ENCODE peak calls at places on chromosomes 6 and 20, in six cellular contexts. P is sciatic nerve, N is AG10803, K is glutamatergic neuron, A is lung, Y is tibial artery. C is an unnamed sample.

GRCh38 chr6:160069050-160069454 is 52.6 kb upstream of the SLC22A1 start:
- DNase-seq in A (no peak), N (no peak), Y (no peak), K (no peak), P (no peak), C (no peak)

GRCh38 chr6:25298508-25298834 is 19.3 kb downstream of the CARMIL1 start:
- DNase-seq in P (no peak), K (no peak), A (no peak), Y (no peak), N (no peak), C (no peak)

GRCh38 chr6:33746651-33747100 is at the start of gene IP6K3:
- DNase-seq in Y (no peak), A (no peak), P (no peak), N (no peak), K (peak; percentile 48), C (no peak)

GRCh38 chr6:52697903-52698302 is 27.0 kb downstream of the TMEM14A start:
- DNase-seq in N (no peak), A (no peak), Y (no peak), P (no peak), K (no peak), C (no peak)

GRCh38 chr6:101083533-101084172 is 202.5 kb upstream of the ASCC3 start:
- DNase-seq in Y (no peak), P (no peak), K (no peak), A (no peak), N (peak; percentile 74), C (no peak)

GRCh38 chr20:9374068-9374467 is 140.3 kb upstream of the LAMP5 start:
- DNase-seq in N (no peak), A (no peak), K (no peak), Y (no peak), P (no peak), C (no peak)

GRCh38 chr20:46058656-46059281 is 29.8 kb downstream of the SLC12A5 start:
- DNase-seq in N (no peak), Y (no peak), P (no peak), A (no peak), K (peak; percentile 71), C (no peak)

GRCh38 chr20:58155148-58155925 is 73.1 kb downstream of the ANKRD60 start:
- DNase-seq in A (no peak), K (no peak), Y (no peak), P (no peak), N (no peak), C (no peak)

GRCh38 chr6:38713812-38714211 is 1.3 kb upstream of the DNAH8 start:
- DNase-seq in P (no peak), Y (no peak), A (no peak), N (peak; percentile 3), K (no peak), C (peak; percentile 55)

GRCh38 chr6:137102050-137102848 is 57.5 kb upstream of the IL20RA start:
- DNase-seq in Y (no peak), K (no peak), A (no peak), N (no peak), P (no peak), C (no peak)

GRCh38 chr6:155352812-155353211 is 38.5 kb upstream of the TFB1M start:
- DNase-seq in K (no peak), P (no peak), Y (no peak), A (no peak), N (peak; percentile 83), C (no peak)

GRCh38 chr20:53657732-53658131 is 64.1 kb upstream of the ZNF217 start:
- DNase-seq in A (no peak), K (no peak), P (no peak), N (no peak), Y (no peak), C (no peak)

GRCh38 chr20:11867286-11867921 is 50.3 kb upstream of the BTBD3 start:
- DNase-seq in K (no peak), N (peak; percentile 5), A (no peak), P (no peak), Y (no peak), C (no peak)

GRCh38 chr6:22828179-22829062 is 259.1 kb downstream of the HDGFL1 start:
- DNase-seq in Y (no peak), K (no peak), N (peak; percentile 97), A (peak; percentile 43), P (no peak), C (no peak)

GRCh38 chr20:11902264-11902663 is 15.4 kb upstream of the BTBD3 start:
- DNase-seq in K (no peak), N (peak; percentile 76), P (no peak), Y (no peak), A (no peak), C (no peak)

GRCh38 chr6:107641500-107641931 is 151.6 kb downstream of the SOBP start:
- DNase-seq in N (no peak), A (peak; percentile 71), P (no peak), Y (no peak), K (no peak), C (no peak)

GRCh38 chr6:4941782-4942672 is 61.8 kb downstream of the RPP40 start:
- DNase-seq in A (peak; percentile 46), N (peak; percentile 97), P (no peak), K (no peak), Y (no peak), C (peak; percentile 54)

GRCh38 chr6:1386310-1386709 is 3.1 kb upstream of the FOXF2 start:
- DNase-seq in K (no peak), Y (no peak), N (no peak), A (no peak), P (no peak), C (no peak)

GRCh38 chr6:30206799-30207618 is 6.2 kb downstream of the TRIM26 start:
- DNase-seq in Y (no peak), A (peak; percentile 46), P (no peak), N (peak; percentile 61), K (no peak), C (no peak)

GRCh38 chr6:157229219-157229607 is 94.1 kb downstream of the TMEM242 start:
- DNase-seq in K (no peak), Y (no peak), P (no peak), N (no peak), A (no peak), C (no peak)

GRCh38 chr6:12229332-12229731 is 60.8 kb upstream of the EDN1 start:
- DNase-seq in K (no peak), N (no peak), A (no peak), Y (no peak), P (no peak), C (no peak)

GRCh38 chr6:41515995-41516394 is 30.2 kb upstream of the FOXP4 start:
- DNase-seq in K (no peak), Y (no peak), A (no peak), N (no peak), P (no peak), C (no peak)

GRCh38 chr6:323730-324088 is 31.4 kb downstream of the DUSP22 start:
- DNase-seq in N (no peak), A (no peak), P (peak; percentile 50), Y (no peak), K (no peak), C (no peak)